ENCODE peak calls at places on chromosomes 2 and 18, in ten cellular contexts. G, S, R, C, D, K, F, Q, Z and Y are unnamed samples.

GRCh38 chr2:26299488-26300092 is 46.4 kb upstream of the SELENOI start:
- DNase-seq in G (peak), S (no peak), R (peak), C (peak), D (no peak), K (peak), F (peak), Q (peak), Z (no peak), Y (peak)

GRCh38 chr2:133486706-133487305 is 81.5 kb downstream of the NCKAP5 start:
- DNase-seq in G (no peak), S (no peak), R (no peak), C (peak), D (no peak), K (no peak), F (peak), Q (no peak), Z (no peak), Y (no peak)

GRCh38 chr2:181074457-181074856 is 94.1 kb downstream of the UBE2E3 start:
- DNase-seq in G (peak), S (no peak), R (no peak), C (peak), D (no peak), K (no peak), F (peak), Q (no peak), Z (no peak), Y (peak)

GRCh38 chr2:149076863-149077412 is 38.4 kb downstream of the LYPD6B start:
- DNase-seq in G (no peak), S (no peak), R (no peak), C (no peak), D (peak), K (no peak), F (no peak), Q (peak), Z (no peak), Y (peak)

GRCh38 chr18:47870605-47871004 is 59.9 kb downstream of the SMAD2 start:
- DNase-seq in G (no peak), S (no peak), R (peak), C (no peak), D (no peak), K (no peak), F (peak), Q (no peak), Z (no peak), Y (no peak)

GRCh38 chr2:23912054-23912453 is 14.9 kb downstream of the ATAD2B start:
- DNase-seq in G (peak), S (no peak), R (no peak), C (peak), D (no peak), K (no peak), F (no peak), Q (no peak), Z (peak), Y (peak)

GRCh38 chr18:55522011-55522410 is 66.0 kb downstream of the TCF4 start:
- DNase-seq in G (no peak), S (peak), R (peak), C (no peak), D (no peak), K (no peak), F (no peak), Q (peak), Z (no peak), Y (no peak)

GRCh38 chr18:54117853-54118773 is 106.4 kb downstream of the MBD2 start:
- DNase-seq in G (no peak), S (no peak), R (no peak), C (no peak), D (no peak), K (no peak), F (no peak), Q (peak), Z (no peak), Y (peak)

GRCh38 chr2:230234845-230235244 is 9.3 kb downstream of the SP140 start:
- DNase-seq in G (no peak), S (no peak), R (peak), C (peak), D (no peak), K (peak), F (no peak), Q (no peak), Z (no peak), Y (no peak)

GRCh38 chr2:21469158-21469557 is 345.4 kb downstream of the TDRD15 start:
- DNase-seq in G (no peak), S (no peak), R (no peak), C (no peak), D (no peak), K (no peak), F (no peak), Q (no peak), Z (no peak), Y (no peak)

GRCh38 chr2:226011716-226012115 is 612.2 kb downstream of the NYAP2 start:
- DNase-seq in G (no peak), S (no peak), R (no peak), C (no peak), D (no peak), K (no peak), F (no peak), Q (no peak), Z (no peak), Y (no peak)

GRCh38 chr2:25251461-25252273 is 83.3 kb upstream of the POMC start:
- DNase-seq in G (peak), S (peak), R (peak), C (peak), D (peak), K (no peak), F (peak), Q (no peak), Z (no peak), Y (no peak)

GRCh38 chr18:34857310-34857709 is 147.2 kb downstream of the DTNA start:
- DNase-seq in G (peak), S (no peak), R (peak), C (no peak), D (no peak), K (no peak), F (no peak), Q (no peak), Z (no peak), Y (no peak)

GRCh38 chr2:97935719-97936161 is 60.0 kb downstream of the TMEM131 start:
- DNase-seq in G (peak), S (no peak), R (peak), C (peak), D (peak), K (no peak), F (no peak), Q (peak), Z (peak), Y (peak)

GRCh38 chr2:100242891-100243670 is 79.2 kb downstream of the LONRF2 start:
- DNase-seq in G (peak), S (peak), R (peak), C (peak), D (peak), K (no peak), F (peak), Q (peak), Z (peak), Y (peak)

GRCh38 chr2:73020657-73021370 is 50.7 kb downstream of the SFXN5 start:
- DNase-seq in G (peak), S (no peak), R (peak), C (peak), D (peak), K (no peak), F (peak), Q (no peak), Z (no peak), Y (peak)

GRCh38 chr2:212480447-212480846 is 58.2 kb downstream of the ERBB4 start:
- DNase-seq in G (no peak), S (no peak), R (no peak), C (no peak), D (no peak), K (no peak), F (no peak), Q (no peak), Z (no peak), Y (no peak)

GRCh38 chr2:70381821-70382220 is 80.0 kb upstream of the FAM136A start:
- DNase-seq in G (peak), S (no peak), R (peak), C (peak), D (peak), K (no peak), F (no peak), Q (no peak), Z (no peak), Y (no peak)

GRCh38 chr2:42903821-42904575 is 111.6 kb upstream of the HAAO start:
- DNase-seq in G (no peak), S (no peak), R (no peak), C (no peak), D (peak), K (no peak), F (no peak), Q (no peak), Z (no peak), Y (no peak)

GRCh38 chr2:42902939-42903709 is 110.7 kb upstream of the HAAO start:
- DNase-seq in G (peak), S (no peak), R (no peak), C (no peak), D (no peak), K (no peak), F (no peak), Q (no peak), Z (no peak), Y (no peak)

GRCh38 chr2:42906115-42906556 is 113.8 kb upstream of the HAAO start:
- DNase-seq in G (no peak), S (no peak), R (no peak), C (no peak), D (no peak), K (no peak), F (no peak), Q (no peak), Z (no peak), Y (no peak)

GRCh38 chr2:42905341-42906114 is 113.1 kb upstream of the HAAO start:
- DNase-seq in G (peak), S (no peak), R (no peak), C (no peak), D (peak), K (no peak), F (no peak), Q (no peak), Z (no peak), Y (peak)

GRCh38 chr2:42904576-42904876 is 112.1 kb upstream of the HAAO start:
- DNase-seq in G (no peak), S (no peak), R (no peak), C (no peak), D (no peak), K (no peak), F (no peak), Q (no peak), Z (no peak), Y (no peak)
- H3K27ac ChIP-seq in G (no peak), S (no peak), R (no peak), C (no peak), D (no peak), K (no peak), F (no peak), Q (no peak), Z (no peak), Y (no peak)

DNA sequence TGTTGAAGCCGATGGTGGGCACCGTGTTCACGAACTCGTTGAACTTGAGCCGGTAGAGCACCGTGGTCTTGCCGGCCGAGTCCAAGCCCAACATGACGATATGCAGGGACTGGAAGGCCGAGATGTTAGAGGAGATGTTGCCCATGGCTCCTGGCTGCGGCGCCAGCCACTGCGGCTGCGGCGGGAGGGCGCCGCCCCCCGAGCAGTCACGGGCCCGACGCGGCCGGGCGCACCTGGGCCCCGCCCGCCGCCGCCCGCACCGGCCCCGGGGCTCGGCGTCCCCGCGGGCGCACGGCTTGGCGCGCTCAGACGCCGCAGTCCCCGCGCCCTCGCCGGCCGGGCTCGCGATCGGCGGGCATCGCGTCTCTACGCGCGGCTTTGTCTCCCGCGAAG is 443 bp downstream of the ARL4C start:
- DNase-seq in G (no peak), S (peak), R (peak), C (no peak), D (peak), K (no peak), F (no peak), Q (no peak), Z (no peak), Y (no peak)
- H3K9ac ChIP-seq in G (peak), S (peak), R (peak), C (peak), D (peak), K (peak), F (peak), Q (peak), Z (peak), Y (peak)

DNA sequence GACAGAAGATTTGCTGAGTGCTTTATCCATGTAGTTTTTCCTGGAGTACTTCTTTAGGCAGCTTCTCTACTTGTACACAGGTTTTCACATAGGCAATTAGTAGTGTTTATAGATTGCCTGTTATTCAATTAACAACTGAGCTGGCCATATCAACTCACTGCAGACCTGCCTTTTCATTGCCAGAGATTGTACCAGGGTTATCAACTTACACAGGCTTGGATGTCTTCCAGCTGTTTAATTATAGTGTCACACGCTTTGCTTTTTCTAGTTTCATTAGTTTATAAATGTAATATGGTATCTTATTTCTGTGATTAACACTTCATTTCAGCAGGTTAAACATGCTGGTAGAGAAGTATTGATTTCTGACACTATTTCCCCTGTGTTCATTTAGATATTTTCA is 126.0 kb downstream of the GPD2 start:
- DNase-seq in G (no peak), S (no peak), R (no peak), C (no peak), D (no peak), K (no peak), F (peak), Q (no peak), Z (no peak), Y (no peak)
- H3K27ac ChIP-seq in G (no peak), S (no peak), R (no peak), C (no peak), D (no peak), K (no peak), F (no peak), Q (no peak), Z (no peak), Y (no peak)

GRCh38 chr2:47058061-47058931 is 96.8 kb downstream of the STPG4 start:
- DNase-seq in G (peak), S (no peak), R (no peak), C (peak), D (no peak), K (no peak), F (no peak), Q (no peak), Z (no peak), Y (no peak)
- H3K9ac ChIP-seq in G (peak), S (no peak), R (no peak), C (peak), D (peak), K (no peak), F (no peak), Q (no peak), Z (no peak), Y (peak)

GRCh38 chr2:66929632-66930385 is 467.3 kb upstream of the ETAA1 start:
- DNase-seq in G (peak), S (no peak), R (peak), C (peak), D (no peak), K (no peak), F (peak), Q (no peak), Z (no peak), Y (peak)

GRCh38 chr2:66925128-66925527 is 472.0 kb upstream of the ETAA1 start:
- DNase-seq in G (peak), S (no peak), R (peak), C (peak), D (no peak), K (no peak), F (peak), Q (no peak), Z (no peak), Y (peak)

GRCh38 chr2:66926594-66927112 is 470.5 kb upstream of the ETAA1 start:
- DNase-seq in G (no peak), S (no peak), R (no peak), C (no peak), D (no peak), K (no peak), F (no peak), Q (no peak), Z (no peak), Y (no peak)

DNA sequence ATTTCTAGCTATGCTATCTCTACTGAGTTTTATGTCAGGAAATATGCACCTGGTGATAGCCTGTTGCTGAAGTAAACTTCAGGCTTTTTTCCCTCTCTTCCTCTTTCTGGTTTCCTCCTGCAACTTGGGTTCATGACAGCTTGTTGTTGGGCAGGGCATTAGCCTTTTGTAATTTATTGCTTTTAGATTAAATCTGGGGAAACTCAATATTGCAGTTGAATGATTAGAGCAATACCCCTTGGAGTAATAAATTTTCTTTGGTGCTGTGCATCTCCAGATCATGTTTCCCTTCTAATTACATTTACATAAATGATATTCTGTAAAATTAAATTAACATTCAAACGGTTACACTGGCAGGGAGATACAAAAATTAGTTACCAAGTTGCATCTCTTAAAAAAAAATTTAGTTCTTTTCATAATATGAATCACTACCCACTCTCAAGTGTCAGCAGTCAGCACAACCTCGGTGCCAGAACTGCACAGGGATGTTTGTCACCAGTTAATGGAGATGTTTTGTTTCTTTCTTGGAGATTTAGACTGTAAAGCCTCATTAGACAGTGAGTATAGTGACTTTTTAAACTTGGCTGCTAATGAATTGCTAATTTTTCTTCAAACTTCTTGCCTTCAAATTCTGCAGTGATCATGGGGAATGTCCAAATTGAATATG is 466.5 kb upstream of the ETAA1 start:
- DNase-seq in G (peak), S (no peak), R (no peak), C (no peak), D (no peak), K (no peak), F (no peak), Q (no peak), Z (no peak), Y (no peak)
- H3K27ac ChIP-seq in G (no peak), S (no peak), R (peak), C (no peak), D (peak), K (no peak), F (no peak), Q (no peak), Z (no peak), Y (no peak)

DNA sequence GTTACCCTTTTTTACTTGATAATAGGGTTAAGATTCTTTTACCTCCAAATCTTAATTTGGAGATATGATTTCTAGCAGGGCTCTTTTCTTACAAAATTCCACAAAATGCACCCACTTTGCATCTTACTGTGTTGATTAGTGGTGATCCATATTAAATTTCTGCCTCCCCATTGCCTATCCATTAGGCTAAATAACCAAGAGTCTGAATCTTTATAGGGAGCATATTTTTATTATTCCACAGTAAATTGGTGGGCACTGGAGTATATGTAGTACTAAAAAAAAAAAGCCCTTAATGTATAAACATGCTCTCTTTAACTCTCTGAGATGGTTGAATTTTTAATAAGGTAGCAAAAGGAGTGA is 8.1 kb upstream of the TXNDC2 start:
- DNase-seq in G (no peak), S (no peak), R (no peak), C (no peak), D (no peak), K (no peak), F (no peak), Q (no peak), Z (no peak), Y (no peak)
- H3K9ac ChIP-seq in G (peak), S (peak), R (no peak), C (peak), D (peak), K (no peak), F (peak), Q (no peak), Z (peak), Y (peak)

GRCh38 chr18:45774065-45774521 is 50.1 kb downstream of the SLC14A1 start:
- DNase-seq in G (peak), S (no peak), R (peak), C (peak), D (no peak), K (no peak), F (no peak), Q (no peak), Z (no peak), Y (peak)
- H3K27ac ChIP-seq in G (peak), S (no peak), R (peak), C (peak), D (no peak), K (no peak), F (no peak), Q (no peak), Z (no peak), Y (no peak)

DNA sequence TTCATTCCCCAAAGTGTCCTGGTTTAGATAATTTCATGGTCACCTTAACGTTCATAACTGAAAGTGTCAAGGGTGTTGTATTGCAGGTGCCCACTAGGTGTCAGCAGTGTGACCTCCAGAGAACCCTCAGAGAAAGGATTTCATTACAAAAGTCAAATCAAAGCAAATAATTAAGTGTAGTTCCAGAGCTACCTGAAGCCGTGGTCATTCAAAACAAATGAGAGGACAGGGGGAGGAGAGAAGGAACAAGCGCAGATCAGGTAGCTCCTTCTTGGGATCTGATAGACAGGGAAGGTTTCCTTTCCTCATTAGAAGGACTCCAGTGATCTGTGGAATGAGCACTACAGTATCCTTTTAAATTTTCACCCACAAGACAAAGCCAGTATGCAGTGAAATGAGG is at the start of gene SLC9A4:
- DNase-seq in G (peak), S (peak), R (peak), C (peak), D (peak), K (no peak), F (peak), Q (peak), Z (peak), Y (peak)
- H3K9ac ChIP-seq in G (no peak), S (no peak), R (no peak), C (no peak), D (no peak), K (no peak), F (no peak), Q (no peak), Z (no peak), Y (no peak)